ENCODE peak calls at places on chromosome 2, in four cellular contexts. One of them, this sample, is unnamed.

GRCh38 chr2:141438536-141438935 is 692.3 kb downstream of the LRP1B start:
- DNase-seq in GM13976: no peak
- DNase-seq in mesothelial cell of epicardium: no peak
- DNase-seq in tibial artery: no peak
- DNase-seq in this sample: no peak

GRCh38 chr2:181891258-181891965 is at the start of gene ITPRID2:
- DNase-seq in GM13976: peak
- DNase-seq in mesothelial cell of epicardium: peak
- DNase-seq in tibial artery: peak
- DNase-seq in this sample: peak

GRCh38 chr2:223797811-223798721 is 39.3 kb downstream of the AP1S3 start:
- DNase-seq in GM13976: peak
- DNase-seq in mesothelial cell of epicardium: no peak
- DNase-seq in tibial artery: no peak
- DNase-seq in this sample: peak

GRCh38 chr2:238580486-238580885 is 153.8 kb downstream of the ASB1 start:
- DNase-seq in GM13976: no peak
- DNase-seq in mesothelial cell of epicardium: no peak
- DNase-seq in tibial artery: peak
- DNase-seq in this sample: no peak

GRCh38 chr2:65351234-65351947 is 81.0 kb downstream of the SPRED2 start:
- DNase-seq in GM13976: no peak
- DNase-seq in mesothelial cell of epicardium: no peak
- DNase-seq in tibial artery: peak
- DNase-seq in this sample: no peak

GRCh38 chr2:147886136-147886535 is 41.3 kb downstream of the ACVR2A start:
- DNase-seq in GM13976: no peak
- DNase-seq in mesothelial cell of epicardium: no peak
- DNase-seq in tibial artery: no peak
- DNase-seq in this sample: no peak

GRCh38 chr2:238504181-238504711 is 77.5 kb downstream of the ASB1 start:
- DNase-seq in GM13976: no peak
- DNase-seq in mesothelial cell of epicardium: no peak
- DNase-seq in tibial artery: no peak
- DNase-seq in this sample: no peak

GRCh38 chr2:42105330-42106256 is 57.8 kb downstream of the PKDCC start:
- DNase-seq in GM13976: peak
- DNase-seq in mesothelial cell of epicardium: no peak
- DNase-seq in tibial artery: peak
- DNase-seq in this sample: peak

GRCh38 chr2:96816836-96817702 is 1.0 kb downstream of the CNNM3 start:
- DNase-seq in GM13976: no peak
- DNase-seq in mesothelial cell of epicardium: no peak
- DNase-seq in tibial artery: no peak
- DNase-seq in this sample: peak

GRCh38 chr2:27041708-27042107 is 8.9 kb downstream of the TMEM214 start:
- DNase-seq in GM13976: no peak
- DNase-seq in mesothelial cell of epicardium: no peak
- DNase-seq in tibial artery: no peak
- DNase-seq in this sample: no peak

GRCh38 chr2:110126926-110127325 is 11.3 kb upstream of the MALL start:
- DNase-seq in GM13976: no peak
- DNase-seq in mesothelial cell of epicardium: no peak
- DNase-seq in tibial artery: no peak
- DNase-seq in this sample: peak

GRCh38 chr2:42969231-42970150 is 177.1 kb upstream of the HAAO start:
- DNase-seq in GM13976: no peak
- DNase-seq in mesothelial cell of epicardium: no peak
- DNase-seq in tibial artery: no peak
- DNase-seq in this sample: no peak

GRCh38 chr2:43225788-43226557 is 433 bp downstream of the ZFP36L2 start:
- DNase-seq in GM13976: peak
- DNase-seq in mesothelial cell of epicardium: peak
- DNase-seq in tibial artery: peak
- DNase-seq in this sample: peak

GRCh38 chr2:55054476-55054875 is 4.2 kb upstream of the RTN4 start:
- DNase-seq in GM13976: peak
- DNase-seq in mesothelial cell of epicardium: no peak
- DNase-seq in tibial artery: no peak
- DNase-seq in this sample: peak

This sample was measured in DMS53.